ENCODE peak calls at places on chromosomes 13 and 19, in eight cellular contexts. E is WTC11, L is GM23248, X is hepatic stellate cell, I is RPMI7951, O is dermis microvascular lymphatic vessel endothelial cell, N is ELR, T is HS-5. S is an unnamed sample.

GRCh38 chr13:29746167-29746677 is 104.2 kb downstream of the UBL3 start:
- DNase-seq in E (no peak), L (peak; percentile 12), X (no peak), I (peak; percentile 9), O (no peak), N (no peak), T (no peak), S (no peak)

GRCh38 chr13:85080726-85081125 is 718.5 kb downstream of the SLITRK6 start:
- DNase-seq in E (no peak), L (no peak), X (no peak), I (no peak), O (no peak), N (no peak), T (no peak), S (no peak)

GRCh38 chr13:51364404-51365008 is 25.0 kb downstream of the SERPINE3 start:
- DNase-seq in E (no peak), L (peak; percentile 66), X (peak; percentile 8), I (peak; percentile 57), O (peak; percentile 76), N (peak; percentile 78), T (no peak), S (no peak)

GRCh38 chr19:11154683-11155047 is 917 bp downstream of the SPC24 start:
- DNase-seq in E (no peak), L (no peak), X (no peak), I (no peak), O (no peak), N (no peak), T (no peak), S (no peak)

GRCh38 chr13:41678320-41678719 is 221.0 kb downstream of the RGCC start:
- DNase-seq in E (no peak), L (peak; percentile 86), X (no peak), I (peak; percentile 12), O (no peak), N (no peak), T (no peak), S (no peak)

GRCh38 chr13:79407349-79407979 is 1.4 kb upstream of the RBM26 start:
- DNase-seq in E (no peak), L (no peak), X (no peak), I (no peak), O (no peak), N (no peak), T (no peak), S (no peak)

GRCh38 chr13:110213461-110214074 is 93.4 kb downstream of the COL4A1 start:
- DNase-seq in E (no peak), L (no peak), X (no peak), I (no peak), O (no peak), N (no peak), T (no peak), S (no peak)

GRCh38 chr13:71751074-71751473 is 115.9 kb downstream of the DACH1 start:
- DNase-seq in E (no peak), L (no peak), X (no peak), I (no peak), O (no peak), N (no peak), T (no peak), S (no peak)

GRCh38 chr13:108227651-108228272 is 9.6 kb downstream of the ABHD13 start:
- DNase-seq in E (no peak), L (peak; percentile 44), X (no peak), I (peak; percentile 23), O (peak; percentile 49), N (peak; percentile 52), T (no peak), S (peak; percentile 59)

GRCh38 chr19:8158411-8159074 is 9.2 kb upstream of the FBN3 start:
- DNase-seq in E (peak; percentile 47), L (peak; percentile 76), X (peak; percentile 66), I (peak; percentile 66), O (peak; percentile 86), N (peak; percentile 80), T (peak; percentile 22), S (peak; percentile 90)

GRCh38 chr19:35509018-35509652 is 4.3 kb downstream of the DMKN start:
- DNase-seq in E (peak; percentile 60), L (peak; percentile 38), X (no peak), I (no peak), O (no peak), N (no peak), T (no peak), S (no peak)

GRCh38 chr19:27794444-27795042 is 1418.4 kb downstream of the UQCRFS1 start:
- DNase-seq in E (peak; percentile 23), L (peak; percentile 79), X (peak; percentile 49), I (peak; percentile 48), O (peak; percentile 35), N (peak; percentile 36), T (no peak), S (peak; percentile 12)

GRCh38 chr13:57740719-57741118 is 109.2 kb downstream of the PCDH17 start:
- DNase-seq in E (no peak), L (no peak), X (no peak), I (no peak), O (no peak), N (no peak), T (no peak), S (no peak)

GRCh38 chr19:45528744-45529453 is 21.6 kb downstream of the VASP start:
- DNase-seq in E (peak; percentile 91), L (no peak), X (no peak), I (no peak), O (no peak), N (no peak), T (no peak), S (no peak)

GRCh38 chr13:29594710-29595379 is 643 bp downstream of the SLC7A1 start:
- DNase-seq in E (no peak), L (peak; percentile 90), X (peak; percentile 71), I (peak; percentile 54), O (peak; percentile 72), N (peak; percentile 78), T (no peak), S (peak; percentile 45)

GRCh38 chr19:32322541-32322940 is 22.9 kb upstream of the ZNF507 start:
- DNase-seq in E (no peak), L (no peak), X (no peak), I (no peak), O (no peak), N (no peak), T (no peak), S (no peak)

GRCh38 chr19:3463959-3464796 is 16.1 kb downstream of the SMIM24 start:
- DNase-seq in E (no peak), L (no peak), X (no peak), I (no peak), O (no peak), N (no peak), T (no peak), S (no peak)

GRCh38 chr13:34931572-34931971 is 10.5 kb upstream of the NBEA start:
- DNase-seq in E (no peak), L (peak; percentile 23), X (no peak), I (peak; percentile 75), O (no peak), N (peak; percentile 71), T (peak; percentile 11), S (peak; percentile 45)

GRCh38 chr13:75785130-75785529 is 149.0 kb downstream of the LMO7 start:
- DNase-seq in E (no peak), L (peak; percentile 84), X (no peak), I (no peak), O (no peak), N (no peak), T (no peak), S (no peak)

S was measured in SK-MEL-5.